ENCODE peak calls at places on chromosome 3, in seven cellular contexts. A is thyroid gland, M is IMR-90, O is cardiac muscle cell, T is OCI-LY7, Z is pancreas, G is astrocyte. C is an unnamed sample.

GRCh38 chr3:73028803-73029202 is 32.2 kb downstream of the PPP4R2 start:
- DNase-seq in A (no peak), M (no peak), O (no peak), T (no peak), Z (no peak), G (no peak), C (no peak)

GRCh38 chr3:143084856-143085731 is 34.5 kb upstream of the CHST2 start:
- DNase-seq in A (peak), M (peak), O (no peak), T (no peak), Z (no peak), G (peak), C (peak)

GRCh38 chr3:56855856-56856538 is 54.2 kb upstream of the ARHGEF3 start:
- DNase-seq in A (peak), M (no peak), O (peak), T (peak), Z (no peak), G (no peak), C (peak)

GRCh38 chr3:61030469-61031035 is 220.7 kb downstream of the FHIT start:
- DNase-seq in A (no peak), M (no peak), O (no peak), T (no peak), Z (no peak), G (peak), C (no peak)

GRCh38 chr3:30696403-30696819 is 90.0 kb downstream of the TGFBR2 start:
- DNase-seq in A (no peak), M (no peak), O (peak), T (no peak), Z (no peak), G (no peak), C (peak)

GRCh38 chr3:15345051-15345607 is 12.7 kb upstream of the SH3BP5 start:
- DNase-seq in A (peak), M (no peak), O (no peak), T (peak), Z (no peak), G (no peak), C (no peak)

GRCh38 chr3:56874269-56874668 is 72.5 kb upstream of the ARHGEF3 start:
- DNase-seq in A (no peak), M (no peak), O (no peak), T (no peak), Z (no peak), G (peak), C (peak)

GRCh38 chr3:148697311-148698189 is at the start of gene AGTR1:
- DNase-seq in A (peak), M (peak), O (peak), T (no peak), Z (peak), G (peak), C (peak)

GRCh38 chr3:42709621-42710020 is 7.0 kb upstream of the HHATL start:
- DNase-seq in A (no peak), M (no peak), O (no peak), T (no peak), Z (peak), G (no peak), C (no peak)

GRCh38 chr3:161455962-161456361 is 40.6 kb upstream of the OTOL1 start:
- DNase-seq in A (no peak), M (no peak), O (no peak), T (no peak), Z (no peak), G (no peak), C (no peak)

DNA sequence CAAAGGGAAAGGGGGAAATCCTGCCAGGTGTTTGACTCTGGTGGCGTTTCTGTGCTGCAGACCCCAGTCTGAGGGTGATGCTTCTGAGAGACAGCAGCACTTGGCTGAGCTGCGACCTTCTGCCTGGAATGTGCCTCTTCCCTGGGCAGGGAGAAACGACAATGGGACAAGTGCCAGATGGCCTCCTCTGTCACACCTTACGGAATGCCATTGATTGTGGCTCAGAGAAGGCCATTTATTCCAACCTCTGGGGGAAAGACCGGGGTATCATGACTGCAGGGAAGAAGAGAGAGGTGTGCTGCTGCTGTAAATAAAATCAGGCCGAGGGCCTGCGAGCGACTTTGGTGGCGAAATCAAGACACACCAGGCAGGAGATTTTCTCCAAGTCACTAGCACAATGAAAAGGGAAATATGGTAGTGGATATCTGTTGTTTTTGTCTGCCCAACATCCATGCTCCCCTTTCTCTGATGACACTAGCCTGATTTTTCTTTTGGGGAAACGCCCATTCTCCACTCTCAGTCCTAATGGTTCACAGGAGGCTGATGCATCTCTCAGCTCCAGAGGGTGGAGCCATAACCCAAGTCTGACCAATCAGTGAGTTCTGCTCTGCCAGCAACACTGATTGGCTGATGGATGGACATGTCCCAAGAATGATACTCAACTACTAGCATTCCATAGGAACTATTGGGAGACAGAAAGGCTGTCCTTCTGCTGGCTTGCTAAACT is 336.1 kb downstream of the FOXP1 start:
- DNase-seq in A (peak), M (peak), O (peak), T (peak), Z (no peak), G (no peak), C (peak)
- TF ChIP-seq CTCF in A (no peak), M (no peak), O (no peak), T (peak), Z (no peak), G (no peak), C (peak)

GRCh38 chr3:50269460-50269859 is 513 bp downstream of the SEMA3B start:
- DNase-seq in A (no peak), M (no peak), O (no peak), T (no peak), Z (no peak), G (no peak), C (no peak)
- H3K4me3 ChIP-seq in A (no peak), M (peak), O (no peak), T (no peak), Z (peak), G (no peak), C (peak)

GRCh38 chr3:81003817-81004216 is 757.6 kb downstream of the GBE1 start:
- DNase-seq in A (no peak), M (no peak), O (no peak), T (no peak), Z (no peak), G (no peak), C (no peak)
- TF ChIP-seq CTCF in A (no peak), M (no peak), O (no peak), T (no peak), Z (no peak), G (no peak), C (no peak)

GRCh38 chr3:49535971-49536874 is 18.1 kb upstream of the BSN start:
- DNase-seq in A (no peak), M (peak), O (no peak), T (no peak), Z (no peak), G (no peak), C (no peak)

GRCh38 chr3:49533786-49534519 is 20.3 kb upstream of the BSN start:
- DNase-seq in A (peak), M (no peak), O (no peak), T (no peak), Z (no peak), G (no peak), C (no peak)

GRCh38 chr3:49536875-49537533 is 17.3 kb upstream of the BSN start:
- DNase-seq in A (peak), M (no peak), O (no peak), T (no peak), Z (no peak), G (no peak), C (no peak)

GRCh38 chr3:49534581-49535495 is 19.4 kb upstream of the BSN start:
- DNase-seq in A (peak), M (no peak), O (no peak), T (no peak), Z (peak), G (peak), C (no peak)

GRCh38 chr3:49539659-49540560 is 14.4 kb upstream of the BSN start:
- DNase-seq in A (peak), M (peak), O (peak), T (peak), Z (peak), G (peak), C (peak)
- H3K4me3 ChIP-seq in A (no peak), M (peak), O (peak), T (peak), Z (peak), G (peak), C (peak)

GRCh38 chr3:77815467-77815866 is 775.6 kb downstream of the ROBO2 start:
- DNase-seq in A (no peak), M (no peak), O (peak), T (no peak), Z (no peak), G (no peak), C (no peak)
- TF ChIP-seq CTCF in A (no peak), M (peak), O (no peak), T (peak), Z (no peak), G (no peak), C (no peak)

DNA sequence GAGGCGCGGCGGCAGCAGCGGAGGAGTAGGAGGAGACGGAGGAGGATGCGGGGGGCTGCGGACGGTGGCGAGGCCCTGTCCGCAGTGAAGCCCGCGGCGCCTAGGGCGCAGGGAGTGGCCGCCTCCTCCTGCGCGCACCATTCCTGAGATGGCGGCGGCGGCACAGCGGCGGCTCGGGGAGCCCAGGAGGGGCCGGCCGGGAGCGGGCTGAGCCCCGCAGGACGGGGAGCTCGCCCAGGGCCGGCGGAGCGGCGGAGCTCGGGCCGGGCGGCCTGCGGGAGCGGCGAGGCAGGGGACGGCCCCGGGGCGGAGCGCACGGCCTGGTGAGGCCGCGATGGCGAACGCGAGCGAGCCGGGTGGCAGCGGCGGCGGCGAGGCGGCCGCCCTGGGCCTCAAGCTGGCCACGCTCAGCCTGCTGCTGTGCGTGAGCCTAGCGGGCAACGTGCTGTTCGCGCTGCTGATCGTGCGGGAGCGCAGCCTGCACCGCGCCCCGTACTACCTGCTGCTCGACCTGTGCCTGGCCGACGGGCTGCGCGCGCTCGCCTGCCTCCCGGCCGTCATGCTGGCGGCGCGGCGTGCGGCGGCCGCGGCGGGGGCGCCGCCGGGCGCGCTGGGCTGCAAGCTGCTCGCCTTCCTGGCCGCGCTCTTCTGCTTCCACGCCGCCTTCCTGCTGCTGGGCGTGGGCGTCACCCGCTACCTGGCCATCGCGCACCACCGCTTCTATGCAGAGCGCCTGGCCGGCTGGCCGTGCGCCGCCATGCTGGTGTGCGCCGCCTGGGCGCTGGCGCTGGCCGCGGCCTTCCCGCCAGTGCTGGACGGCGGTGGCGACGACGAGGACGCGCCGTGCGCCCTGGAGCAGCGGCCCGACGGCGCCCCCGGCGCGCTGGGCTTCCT is at the start of gene GPR27:
- DNase-seq in A (peak), M (peak), O (peak), T (no peak), Z (peak), G (peak), C (peak)
- H3K4me3 ChIP-seq in A (no peak), M (peak), O (peak), T (no peak), Z (peak), G (peak), C (peak)

GRCh38 chr3:17307889-17308288 is 423.1 kb downstream of the PLCL2 start:
- DNase-seq in A (no peak), M (no peak), O (no peak), T (no peak), Z (no peak), G (no peak), C (no peak)
- TF ChIP-seq CTCF in A (no peak), M (no peak), O (no peak), T (no peak), Z (no peak), G (no peak), C (no peak)

DNA sequence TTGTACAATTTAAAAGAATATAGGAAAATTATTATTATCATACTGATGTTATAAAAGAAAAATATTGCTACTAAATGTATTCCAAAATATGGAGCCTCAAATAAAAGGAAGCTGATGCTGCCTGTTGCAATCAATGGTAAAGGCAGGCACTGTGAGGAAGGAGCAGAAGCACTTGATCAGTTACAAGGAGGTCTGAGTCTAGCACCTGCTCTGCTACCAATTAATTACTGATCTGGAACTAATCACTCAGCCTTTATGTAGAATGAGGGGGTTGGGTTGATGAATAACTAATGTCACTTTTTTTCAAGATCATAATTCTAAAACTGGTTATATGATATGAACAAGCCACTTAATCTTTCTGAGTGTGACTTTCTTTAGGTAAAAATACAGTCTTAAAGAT is 5.5 kb downstream of the ADGRG7 start:
- DNase-seq in A (no peak), M (no peak), O (no peak), T (no peak), Z (no peak), G (no peak), C (no peak)
- H3K4me3 ChIP-seq in A (no peak), M (no peak), O (no peak), T (no peak), Z (no peak), G (no peak), C (no peak)

DNA sequence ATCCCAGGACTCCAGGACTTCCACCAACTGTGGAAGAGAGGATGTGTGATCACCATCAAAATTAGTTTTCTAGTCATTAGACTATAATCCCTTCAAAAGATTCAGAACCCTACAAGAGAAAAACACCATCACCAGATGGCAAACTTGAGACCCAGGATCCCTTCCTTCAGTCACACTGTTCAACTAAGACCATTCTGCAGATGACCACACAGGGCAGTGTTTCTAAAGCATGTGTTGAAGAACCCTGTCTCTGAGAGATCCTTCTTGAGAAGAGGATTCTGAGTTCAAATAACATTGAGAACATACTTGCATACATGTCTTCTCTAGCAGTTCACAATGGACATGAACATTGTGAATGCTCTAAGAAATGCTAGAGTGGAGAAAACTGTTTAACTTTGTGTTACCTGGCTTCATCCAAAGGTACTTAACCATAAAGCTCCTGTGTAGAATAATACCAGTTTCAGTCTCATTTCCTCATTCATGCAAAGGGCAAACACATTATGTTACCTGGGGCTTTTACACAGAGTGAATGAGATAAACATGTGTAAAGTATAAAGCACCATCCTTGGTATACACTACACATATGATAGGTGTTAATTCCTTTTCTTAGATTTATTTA is 2.4 kb upstream of the ADGRG7 start:
- DNase-seq in A (no peak), M (no peak), O (no peak), T (no peak), Z (no peak), G (no peak), C (peak)
- TF ChIP-seq CTCF in A (no peak), M (no peak), O (no peak), T (no peak), Z (no peak), G (no peak), C (peak)

GRCh38 chr3:170909129-170909903 is 879 bp upstream of the EIF5A2 start:
- DNase-seq in A (no peak), M (peak), O (no peak), T (no peak), Z (no peak), G (peak), C (peak)
- H3K4me3 ChIP-seq in A (no peak), M (no peak), O (no peak), T (peak), Z (no peak), G (peak), C (peak)